ENCODE peak calls at places on chromosomes 1 and 21, in seven cellular contexts. M is CD8-positive, alpha-beta T cell; I is fibroblast of lung; U is sigmoid colon; C is heart left ventricle; H is effector memory CD4-positive, alpha-beta T cell; D is transverse colon. S is an unnamed sample.

GRCh38 chr1:91948097-91948496 is 1.1 kb upstream of the BRDT start:
- DNase-seq in H (no peak), C (no peak), M (no peak), U (no peak), D (no peak), I (no peak), S (no peak)

GRCh38 chr1:103529746-103530145 is 4.2 kb downstream of the RNPC3 start:
- DNase-seq in I (peak; percentile 54), H (peak; percentile 2), C (no peak), U (no peak), M (no peak), D (no peak), S (no peak)

GRCh38 chr1:193707271-193708015 is 521.0 kb upstream of the B3GALT2 start:
- DNase-seq in C (no peak), H (no peak), U (no peak), I (peak; percentile 78), D (no peak), M (no peak), S (no peak)

GRCh38 chr1:22526098-22526497 is 37.2 kb upstream of the EPHA8 start:
- DNase-seq in C (no peak), M (no peak), U (no peak), H (no peak), I (no peak), D (no peak), S (no peak)

GRCh38 chr1:61181016-61181560 is 98.7 kb downstream of the NFIA start:
- DNase-seq in H (no peak), I (no peak), C (no peak), U (no peak), D (no peak), M (no peak), S (no peak)

GRCh38 chr1:87600848-87601247 is 272.2 kb downstream of the LMO4 start:
- DNase-seq in H (no peak), I (no peak), C (no peak), M (no peak), U (no peak), D (no peak), S (no peak)

GRCh38 chr1:11072216-11072917 is 12.5 kb upstream of the SRM start:
- DNase-seq in M (no peak), D (no peak), C (no peak), H (no peak), U (peak; percentile 28), I (no peak), S (no peak)

GRCh38 chr1:170010443-170010842 is 64.1 kb downstream of the KIFAP3 start:
- DNase-seq in D (peak; percentile 14), M (no peak), I (peak; percentile 46), U (no peak), H (no peak), C (peak; percentile 36), S (peak; percentile 47)

GRCh38 chr1:205068457-205069035 is 15.7 kb downstream of the TMEM81 start:
- DNase-seq in H (no peak), I (peak; percentile 20), C (no peak), D (no peak), M (no peak), U (no peak), S (no peak)

GRCh38 chr1:50976111-50976889 is 6.3 kb downstream of the CDKN2C start:
- DNase-seq in H (no peak), D (no peak), M (no peak), I (no peak), U (no peak), C (no peak), S (no peak)

GRCh38 chr1:64421377-64421776 is 48.6 kb upstream of the CACHD1 start:
- DNase-seq in U (no peak), H (no peak), M (no peak), D (no peak), I (peak; percentile 23), C (no peak), S (no peak)

GRCh38 chr1:79781261-79781660 is 774.7 kb upstream of the ADGRL4 start:
- DNase-seq in I (no peak), D (no peak), U (no peak), M (no peak), H (no peak), C (no peak), S (no peak)

GRCh38 chr1:32163405-32163804 is 16.1 kb upstream of the TXLNA start:
- DNase-seq in D (no peak), C (no peak), I (no peak), H (no peak), M (no peak), U (no peak), S (no peak)
- H3K36me3 ChIP-seq in D (no peaks in the 10 kb centered on the region), C (peaks cover 99% of the 10 kb centered on the region), I (peaks cover 17% of the 10 kb centered on the region), H (peaks cover 61% of the 10 kb centered on the region), M (peaks cover 31% of the 10 kb centered on the region), U (peaks cover 59% of the 10 kb centered on the region), S (peaks cover 25% of the 10 kb centered on the region)

DNA sequence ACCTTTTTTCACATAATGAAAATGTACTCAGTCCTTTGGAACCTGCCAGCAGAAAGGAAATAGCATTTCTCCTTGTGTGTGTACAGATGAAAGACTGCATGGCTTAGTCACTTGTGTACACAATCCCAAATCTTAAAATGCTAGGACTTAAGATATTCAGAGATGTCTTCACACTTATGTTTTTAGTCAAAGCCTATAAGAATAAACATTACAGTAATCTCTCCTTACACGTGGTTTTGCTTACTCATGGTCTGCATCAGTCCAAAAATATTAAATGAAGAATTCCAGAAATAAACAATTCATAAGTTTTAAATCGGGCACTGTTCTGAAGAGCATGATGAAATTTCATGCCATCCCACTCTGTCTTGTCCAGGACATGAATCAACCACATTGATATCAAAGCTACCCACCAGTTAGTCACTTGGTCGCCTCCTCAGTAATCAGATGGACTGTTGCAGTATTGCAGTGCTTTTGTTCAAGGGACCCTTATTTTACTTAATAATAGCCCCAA is 75.7 kb upstream of the RRP15 start:
- DNase-seq in H (no peak), C (no peak), I (peak; percentile 79), D (no peak), M (no peak), U (no peak), S (no peak)
- H3K27ac ChIP-seq in H (no peak overlapping the region), C (no peak overlapping the region), I (no peak overlapping the region), D (no peak overlapping the region), M (no peak overlapping the region), U (no peak overlapping the region), S (no peak overlapping the region)

GRCh38 chr1:14599173-14599754 is 779 bp downstream of the KAZN start:
- DNase-seq in H (no peak), M (no peak), U (no peak), D (no peak), I (no peak), C (peak; percentile 27), S (no peak)
- H3K4me1 ChIP-seq in H (no peaks in the 10 kb centered on the region), M (no peaks in the 10 kb centered on the region), U (peaks cover 19% of the 10 kb centered on the region), D (peaks cover 18% of the 10 kb centered on the region), I (no peaks in the 10 kb centered on the region), C (peaks cover 17% of the 10 kb centered on the region), S (no peaks in the 10 kb centered on the region)

GRCh38 chr1:54318415-54318814 is 87.8 kb downstream of the SSBP3 start:
- DNase-seq in M (no peak), I (no peak), C (no peak), U (no peak), D (no peak), H (no peak), S (no peak)
- H3K36me3 ChIP-seq in M (no peaks in the 10 kb centered on the region), I (no peaks in the 10 kb centered on the region), C (no peaks in the 10 kb centered on the region), U (no peaks in the 10 kb centered on the region), D (no peaks in the 10 kb centered on the region), H (no peaks in the 10 kb centered on the region), S (no peaks in the 10 kb centered on the region)

GRCh38 chr21:31555741-31556191 is 103.7 kb upstream of the SOD1 start:
- DNase-seq in D (no peak), I (no peak), U (no peak), C (no peak), M (no peak), H (no peak), S (no peak)
- H3K27ac ChIP-seq in D (no peak overlapping the region), I (no peak overlapping the region), U (no peak overlapping the region), C (no peak overlapping the region), M (no peak overlapping the region), H (no peak overlapping the region), S (no peak overlapping the region)

GRCh38 chr1:58901008-58901407 is 117.2 kb upstream of the JUN start:
- DNase-seq in I (no peak), D (no peak), U (no peak), C (no peak), M (no peak), H (no peak), S (no peak)

GRCh38 chr1:58902830-58903229 is 119.0 kb upstream of the JUN start:
- DNase-seq in U (no peak), D (no peak), H (no peak), M (no peak), C (no peak), I (no peak), S (no peak)

GRCh38 chr1:58899581-58900271 is 115.9 kb upstream of the JUN start:
- DNase-seq in H (no peak), D (no peak), I (no peak), U (no peak), M (no peak), C (no peak), S (peak; percentile 42)

GRCh38 chr1:58898739-58899580 is 115.1 kb upstream of the JUN start:
- DNase-seq in M (no peak), I (no peak), C (peak; percentile 87), D (peak; percentile 47), U (no peak), H (no peak), S (peak; percentile 73)

GRCh38 chr1:58900401-58900800 is 116.6 kb upstream of the JUN start:
- DNase-seq in D (no peak), M (no peak), I (no peak), H (no peak), C (no peak), U (no peak), S (no peak)
- H3K4me1 ChIP-seq in D (peaks cover 68% of the 10 kb centered on the region), M (peaks cover 11% of the 10 kb centered on the region), I (peaks cover 2% of the 10 kb centered on the region), H (peaks cover 5% of the 10 kb centered on the region), C (peaks cover 65% of the 10 kb centered on the region), U (peaks cover 60% of the 10 kb centered on the region), S (peaks cover 26% of the 10 kb centered on the region)

GRCh38 chr1:151981178-151981525 is 12.5 kb downstream of the S100A10 start:
- DNase-seq in M (no peak), I (peak; percentile 65), C (no peak), D (no peak), H (no peak), U (no peak), S (no peak)
- H3K36me3 ChIP-seq in M (peaks cover 9% of the 10 kb centered on the region), I (peaks cover 16% of the 10 kb centered on the region), C (peaks cover 54% of the 10 kb centered on the region), D (no peaks in the 10 kb centered on the region), H (peaks cover 47% of the 10 kb centered on the region), U (peaks cover 18% of the 10 kb centered on the region), S (no peaks in the 10 kb centered on the region)

S was measured in colonic mucosa.